ENCODE peak calls at places on chromosomes 11 and 22, in six cellular contexts. S is RKO; A is pons; V is H4; E is activated T-helper 1 cell treated with anti-CD3 and anti-CD28 coated beads, Interleukin-12 subunit alpha, Interleukin-12 subunit beta, Interleukin-2, Interleukin-4 antibody, amounts not matched to agents 30 ng/mL and 10 ng/mL and 1 ng/mL, durations not matched to agents 14 hours and 24 hours and 36 hours; N is CD8-positive, alpha-beta memory T cell. T is an unnamed sample.

GRCh38 chr22:24071686-24072085 is 60.6 kb downstream of the CABIN1 start:
- DNase-seq in S (no peak), A (no peak), V (no peak), E (no peak), N (no peak), T (no peak)

GRCh38 chr22:35070451-35071093 is 4.6 kb downstream of the ISX start:
- DNase-seq in S (no peak), A (no peak), V (no peak), E (no peak), N (no peak), T (no peak)

GRCh38 chr11:59560290-59560701 is 49.0 kb downstream of the OR4D9 start:
- DNase-seq in S (peak; percentile 78), A (peak; percentile 86), V (peak; percentile 80), E (peak; percentile 66), N (peak; percentile 75), T (peak; percentile 60)

GRCh38 chr11:103537904-103538502 is 428.8 kb downstream of the DYNC2H1 start:
- DNase-seq in S (peak; percentile 20), A (peak; percentile 30), V (no peak), E (no peak), N (no peak), T (no peak)

GRCh38 chr11:71342116-71342515 is 89.7 kb upstream of the SHANK2 start:
- DNase-seq in S (no peak), A (no peak), V (peak; percentile 19), E (no peak), N (no peak), T (no peak)

GRCh38 chr22:37383342-37383741 is 43.9 kb downstream of the ELFN2 start:
- DNase-seq in S (peak; percentile 18), A (no peak), V (no peak), E (no peak), N (no peak), T (no peak)

GRCh38 chr11:65215441-65216076 is 33.8 kb downstream of the CAPN1 start:
- DNase-seq in S (peak; percentile 60), A (no peak), V (no peak), E (no peak), N (no peak), T (no peak)

GRCh38 chr22:33922268-33922667 is 2.0 kb upstream of the LARGE1 start:
- DNase-seq in S (peak; percentile 50), A (no peak), V (no peak), E (no peak), N (no peak), T (no peak)

GRCh38 chr11:69486773-69487266 is 5.4 kb downstream of the LINC01488 start:
- DNase-seq in S (no peak), A (no peak), V (no peak), E (no peak), N (no peak), T (no peak)

GRCh38 chr11:27618591-27618990 is 81.7 kb downstream of the BDNF start:
- DNase-seq in S (no peak), A (no peak), V (no peak), E (no peak), N (no peak), T (no peak)

GRCh38 chr11:2462986-2463765 is 18.4 kb downstream of the KCNQ1 start:
- DNase-seq in S (no peak), A (no peak), V (no peak), E (no peak), N (peak; percentile 22), T (no peak)

GRCh38 chr11:37984991-37985390 is 1387.0 kb upstream of the RAG2 start:
- DNase-seq in S (no peak), A (no peak), V (no peak), E (no peak), N (no peak), T (no peak)

GRCh38 chr11:62124186-62125113 is 639 bp downstream of the INCENP start:
- DNase-seq in S (peak; percentile 89), A (no peak), V (no peak), E (peak; percentile 29), N (no peak), T (no peak)

GRCh38 chr22:44263547-44263946 is 49.2 kb downstream of the SHISAL1 start:
- DNase-seq in S (no peak), A (no peak), V (no peak), E (no peak), N (no peak), T (no peak)

GRCh38 chr11:94785509-94785908 is 17.4 kb downstream of the AMOTL1 start:
- DNase-seq in S (no peak), A (no peak), V (no peak), E (no peak), N (no peak), T (no peak)

GRCh38 chr11:73215191-73216134 is 2.6 kb upstream of the P2RY2 start:
- DNase-seq in S (no peak), A (no peak), V (no peak), E (no peak), N (no peak), T (no peak)

GRCh38 chr22:46537221-46537945 is at the start of gene CELSR1:
- DNase-seq in S (no peak), A (no peak), V (no peak), E (no peak), N (no peak), T (no peak)

GRCh38 chr22:27867114-27867957 is 51.7 kb downstream of the PITPNB start:
- DNase-seq in S (no peak), A (no peak), V (peak; percentile 9), E (no peak), N (no peak), T (no peak)

GRCh38 chr11:134738581-134738980 is 326.5 kb upstream of the B3GAT1 start:
- DNase-seq in S (no peak), A (no peak), V (no peak), E (no peak), N (no peak), T (no peak)

T was measured in T-helper 9 cell.